ENCODE peak calls at places on chromosomes 4 and X, in four cellular contexts. L is left lung; Y is stimulated activated naive CD8-positive, alpha-beta T cell treated with anti-CD3 and anti-CD28 coated beads, Interleukin-15, Interleukin-2, amounts not matched to agents 100 U/mL and 50 U/mL, for 24 hours; F is activated T-cell treated with anti-CD3 and anti-CD28 coated beads for 24 hours. I is an unnamed sample.

GRCh38 chr4:3041192-3042142 is 32.9 kb downstream of the HTT-AS start:
- DNase-seq in L (peak), Y (peak), F (peak), I (peak)

GRCh38 chr4:138611721-138612120 is 369.6 kb upstream of the SLC7A11 start:
- DNase-seq in L (no peak), Y (no peak), F (no peak), I (no peak)

GRCh38 chr4:37054670-37055069 is 189.9 kb upstream of the NWD2 start:
- DNase-seq in L (no peak), Y (no peak), F (no peak), I (no peak)

GRCh38 chrX:38965883-38966282 is 164.6 kb downstream of the MID1IP1 start:
- DNase-seq in L (no peak), Y (no peak), F (no peak), I (no peak)

GRCh38 chr4:184409911-184410692 is 64.2 kb downstream of the IRF2 start:
- DNase-seq in L (no peak), Y (peak), F (no peak), I (no peak)

GRCh38 chr4:133156096-133156495 is 7.0 kb downstream of the PCDH10 start:
- DNase-seq in L (no peak), Y (no peak), F (no peak), I (no peak)

GRCh38 chrX:136219893-136220292 is 31.3 kb downstream of the MAP7D3 start:
- DNase-seq in L (no peak), Y (no peak), F (no peak), I (no peak)

GRCh38 chrX:83508006-83508405 is at the start of gene POU3F4:
- DNase-seq in L (no peak), Y (no peak), F (no peak), I (no peak)

GRCh38 chr4:139440971-139441370 is 12.9 kb upstream of the RAB33B start:
- DNase-seq in L (no peak), Y (no peak), F (no peak), I (no peak)

GRCh38 chrX:40098264-40099045 is 697 bp upstream of the BCOR start:
- DNase-seq in L (peak), Y (peak), F (no peak), I (peak)

GRCh38 chr4:1564535-1565375 is 119.4 kb downstream of the FAM53A start:
- DNase-seq in L (no peak), Y (no peak), F (no peak), I (no peak)

I was measured in stimulated activated naive B cell treated with anti-CD40 and anti-IgM and Interleukin-4, amounts not matched to agents 10 μg/mL and 1 μg/mL and 100 μg/mL, for 72 hours.